ENCODE peak calls at places on chromosomes 6 and 20, in four cellular contexts. X, M, B and L are unnamed samples.
A peak's percentile ranks its signal among the peaks of the same experiment; 100 is the strongest.

GRCh38 chr20:36726168-36726567 is 19.7 kb downstream of the NDRG3 start:
- DNase-seq in X (no peak), M (no peak), B (no peak), L (no peak)

GRCh38 chr6:45691426-45691825 is 313.7 kb upstream of the SUPT3H start:
- DNase-seq in X (no peak), M (no peak), B (no peak), L (no peak)

GRCh38 chr6:21375717-21376116 is 217.8 kb upstream of the SOX4 start:
- DNase-seq in X (no peak), M (no peak), B (no peak), L (no peak)

GRCh38 chr6:26243742-26244141 is 121.3 kb upstream of the BTN3A2 start:
- DNase-seq in X (no peak), M (no peak), B (no peak), L (no peak)

GRCh38 chr20:58141496-58141895 is 87.0 kb downstream of the ANKRD60 start:
- DNase-seq in X (no peak), M (no peak), B (no peak), L (no peak)

GRCh38 chr20:19895761-19896160 is 121.4 kb upstream of the NAA20 start:
- DNase-seq in X (no peak), M (no peak), B (no peak), L (no peak)

GRCh38 chr20:13299401-13299800 is 78.3 kb downstream of the ISM1 start:
- DNase-seq in X (no peak), M (peak; percentile 29), B (no peak), L (no peak)

GRCh38 chr6:166802437-166802836 is 153.9 kb downstream of the RNASET2 start:
- DNase-seq in X (no peak), M (no peak), B (no peak), L (no peak)

GRCh38 chr6:97440590-97441176 is 157.7 kb upstream of the MMS22L start:
- DNase-seq in X (peak; percentile 34), M (peak; percentile 12), B (peak; percentile 54), L (peak; percentile 42)

GRCh38 chr20:41308726-41309413 is 8.7 kb downstream of the ZHX3 start:
- DNase-seq in X (no peak), M (peak; percentile 58), B (no peak), L (no peak)

GRCh38 chr20:24378651-24379050 is 90.8 kb upstream of the SYNDIG1 start:
- DNase-seq in X (no peak), M (no peak), B (no peak), L (no peak)

GRCh38 chr6:102154874-102155273 is 761.4 kb downstream of the GRIK2 start:
- DNase-seq in X (no peak), M (no peak), B (no peak), L (no peak)

GRCh38 chr6:36752187-36752885 is 54.7 kb downstream of the RAB44 start:
- DNase-seq in X (no peak), M (no peak), B (no peak), L (no peak)

GRCh38 chr20:44908987-44909871 is 631 bp upstream of the PABPC1L start:
- DNase-seq in X (no peak), M (no peak), B (no peak), L (no peak)

GRCh38 chr6:62283828-62284411 is 2.1 kb downstream of the KHDRBS2 start:
- DNase-seq in X (peak; percentile 20), M (peak; percentile 14), B (peak; percentile 50), L (no peak)

GRCh38 chr20:59123011-59123676 is 40.5 kb upstream of the ZNF831 start:
- DNase-seq in X (no peak), M (no peak), B (no peak), L (no peak)

GRCh38 chr20:31684153-31685003 is 38.3 kb downstream of the BCL2L1 start:
- DNase-seq in X (no peak), M (no peak), B (no peak), L (no peak)

GRCh38 chr6:137487947-137488735 is 6.1 kb downstream of the OLIG3 start:
- DNase-seq in X (no peak), M (no peak), B (no peak), L (peak; percentile 35)

GRCh38 chr6:133350928-133351327 is 109.8 kb downstream of the EYA4 start:
- DNase-seq in X (no peak), M (no peak), B (no peak), L (no peak)

GRCh38 chr20:58498445-58499068 is 16.6 kb downstream of the APCDD1L start:
- DNase-seq in X (no peak), M (no peak), B (no peak), L (no peak)

GRCh38 chr6:167759206-167759605 is 67.5 kb upstream of the AFDN start:
- DNase-seq in X (no peak), M (no peak), B (no peak), L (no peak)

GRCh38 chr20:1451092-1451491 is 15.6 kb downstream of the NSFL1C start:
- DNase-seq in X (no peak), M (no peak), B (no peak), L (no peak)

GRCh38 chr6:112253505-112253841 is 894 bp downstream of the LAMA4 start:
- DNase-seq in X (no peak), M (no peak), B (no peak), L (no peak)

GRCh38 chr6:119758385-119758784 is 408.8 kb upstream of the MAN1A1 start:
- DNase-seq in X (no peak), M (no peak), B (no peak), L (no peak)

GRCh38 chr6:131997450-131998153 is 46.4 kb upstream of the CCN2 start:
- DNase-seq in X (no peak), M (no peak), B (peak; percentile 37), L (no peak)

DNA sequence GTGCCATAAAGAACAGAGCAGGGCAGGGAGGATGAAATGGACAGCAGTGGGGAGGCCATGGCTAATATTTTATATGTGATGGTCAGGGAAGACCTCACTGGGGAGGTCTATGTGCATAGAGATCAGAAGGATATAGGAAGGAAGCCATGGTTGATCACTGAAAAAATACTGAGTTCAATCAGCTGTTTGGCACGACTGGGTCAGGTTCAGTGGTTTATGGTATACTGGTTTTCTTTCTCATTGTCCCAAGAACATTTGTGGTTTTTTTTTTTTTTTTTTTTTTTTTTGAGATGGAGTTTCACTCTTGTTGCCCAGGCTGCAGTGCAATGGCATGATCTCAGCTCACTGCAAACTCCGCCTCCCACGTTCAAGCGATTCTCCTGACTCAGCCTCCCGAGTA is 78.3 kb upstream of the TIAM2 start:
- DNase-seq in X (no peak), M (no peak), B (no peak), L (no peak)
- TF ChIP-seq MAX in X (no peak), M (no peak), B (no peak), L (no peak)

GRCh38 chr20:47317127-47317895 is 39.2 kb downstream of the ZMYND8 start:
- DNase-seq in X (peak; percentile 82), M (peak; percentile 96), B (peak; percentile 56), L (peak; percentile 26)

GRCh38 chr20:47318027-47318595 is 38.4 kb downstream of the ZMYND8 start:
- DNase-seq in X (peak; percentile 82), M (peak; percentile 43), B (peak; percentile 94), L (peak; percentile 37)

GRCh38 chr20:47319517-47320252 is 36.8 kb downstream of the ZMYND8 start:
- DNase-seq in X (no peak), M (peak; percentile 44), B (no peak), L (peak; percentile 83)

GRCh38 chr20:47316776-47317126 is 39.7 kb downstream of the ZMYND8 start:
- DNase-seq in X (no peak), M (peak; percentile 34), B (no peak), L (no peak)

GRCh38 chr20:47318596-47319516 is 37.6 kb downstream of the ZMYND8 start:
- DNase-seq in X (peak; percentile 61), M (peak; percentile 81), B (peak; percentile 62), L (peak; percentile 58)
- TF ChIP-seq NR3C1 in X (no peak), M (no peak), B (no peak), L (no peak)

GRCh38 chr6:2029952-2030351 is 215.5 kb downstream of the GMDS start:
- DNase-seq in X (no peak), M (no peak), B (no peak), L (no peak)

GRCh38 chr6:2029130-2029794 is 216.1 kb downstream of the GMDS start:
- DNase-seq in X (no peak), M (no peak), B (no peak), L (no peak)

GRCh38 chr6:2026133-2026532 is 219.3 kb downstream of the GMDS start:
- DNase-seq in X (no peak), M (no peak), B (no peak), L (no peak)

GRCh38 chr6:2030682-2031244 is 214.6 kb downstream of the GMDS start:
- DNase-seq in X (no peak), M (no peak), B (no peak), L (no peak)

DNA sequence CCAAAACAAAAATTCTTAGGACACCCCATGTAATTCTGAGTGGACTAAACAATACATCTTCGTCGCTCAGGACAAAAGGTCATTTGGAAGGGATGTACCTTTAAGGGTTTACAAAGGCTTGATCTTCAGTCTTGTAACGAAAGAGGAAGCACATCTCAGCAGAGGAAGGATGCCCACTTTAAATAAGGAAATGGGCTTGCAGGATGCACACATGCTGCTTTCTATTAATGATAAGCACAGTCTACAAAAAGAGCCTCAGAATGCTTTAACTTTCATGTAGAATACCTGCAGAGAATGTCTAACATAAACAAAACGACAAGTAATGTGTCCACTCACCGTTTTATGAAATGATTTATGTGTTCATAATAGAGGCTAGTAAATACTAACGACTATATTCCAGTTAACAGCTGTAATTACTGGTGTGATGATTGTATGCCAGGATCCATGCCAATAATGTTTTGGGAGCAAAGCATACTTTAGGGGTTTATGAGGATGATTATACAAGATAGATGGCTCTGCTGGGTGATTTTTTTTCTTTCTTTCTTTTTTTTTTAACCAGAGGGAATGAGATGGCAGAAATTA is 216.9 kb downstream of the GMDS start:
- DNase-seq in X (peak; percentile 0), M (no peak), B (no peak), L (no peak)
- TF ChIP-seq MAX in X (no peak), M (no peak), B (no peak), L (no peak)

GRCh38 chr6:30686908-30687658 is 638 bp upstream of the PPP1R18 start:
- DNase-seq in X (peak; percentile 85), M (peak; percentile 96), B (peak; percentile 49), L (peak; percentile 92)

GRCh38 chr6:30684386-30685156 is 1.9 kb downstream of the PPP1R18 start:
- DNase-seq in X (no peak), M (peak; percentile 84), B (no peak), L (no peak)

GRCh38 chr6:30683980-30684338 is 2.5 kb downstream of the PPP1R18 start:
- DNase-seq in X (no peak), M (peak; percentile 39), B (no peak), L (no peak)

GRCh38 chr6:30685977-30686907 is at the start of gene PPP1R18:
- DNase-seq in X (peak; percentile 34), M (peak; percentile 80), B (no peak), L (peak; percentile 59)

DNA sequence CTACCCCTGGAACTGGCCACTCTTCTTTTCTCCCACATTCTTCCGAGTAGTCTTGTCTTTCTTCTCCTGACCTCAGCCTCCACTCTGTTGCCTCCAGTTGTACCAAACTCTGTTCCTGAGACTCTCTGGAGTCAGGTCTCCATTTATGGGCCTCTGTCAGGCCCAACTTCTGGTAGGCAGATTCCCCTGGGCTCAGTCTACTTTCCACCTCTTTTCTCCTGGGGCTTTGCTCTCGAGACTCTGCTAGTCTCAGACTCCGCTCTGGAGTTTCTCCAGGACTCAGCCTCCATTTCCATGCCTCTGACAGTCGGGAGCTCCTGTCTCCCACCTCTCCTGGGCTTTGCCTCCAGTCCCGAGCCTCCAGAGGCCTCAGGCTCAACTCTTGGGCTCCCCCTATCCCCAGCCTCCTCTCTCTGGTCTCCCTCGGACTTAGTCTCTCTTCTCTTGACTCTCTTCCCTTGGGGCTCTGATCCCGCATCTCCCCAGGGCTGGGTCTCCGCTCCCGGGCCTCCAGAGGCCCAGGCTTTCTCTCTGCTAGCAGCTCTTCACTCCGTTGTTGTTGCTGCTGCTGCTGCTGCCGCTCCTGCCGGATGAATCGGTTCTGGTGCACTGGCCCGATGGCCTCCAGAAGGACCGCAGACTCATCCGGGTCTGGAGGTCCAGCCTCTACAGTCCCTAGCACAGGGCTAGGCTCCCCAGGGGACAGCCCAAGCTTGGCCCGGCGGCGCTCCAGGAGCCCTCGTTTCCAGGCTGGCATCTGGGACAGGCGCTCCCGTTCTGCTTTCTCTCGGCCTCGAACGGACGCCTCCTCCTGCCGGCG is 1.1 kb downstream of the PPP1R18 start:
- DNase-seq in X (no peak), M (peak; percentile 79), B (no peak), L (no peak)
- TF ChIP-seq NR3C1 in X (no peak), M (no peak), B (no peak), L (no peak)